ENCODE peak calls at places on chromosome 13, in nine cellular contexts. E is CD4-positive, alpha-beta T cell; C is upper lobe of right lung; R is fibroblast of lung; Z is left lung; K is breast epithelium; Q is kidney epithelial cell; N is AG04450; J is uterus. I is an unnamed sample. For H3K27me3, the result is how much of the 10 kb centered on the place peaks cover.

GRCh38 chr13:29956771-29957170 is 106.4 kb upstream of the UBL3 start:
- DNase-seq in C (no peak), Q (no peak), E (no peak), K (no peak), Z (no peak), J (no peak), N (no peak), R (no peak), I (no peak)

GRCh38 chr13:114049026-114049425 is 75.2 kb upstream of the C13orf46 start:
- DNase-seq in R (no peak), E (no peak), J (no peak), N (no peak), K (no peak), C (no peak), Z (peak), Q (no peak), I (no peak)

GRCh38 chr13:111339366-111340143 is 19.1 kb downstream of the TEX29 start:
- DNase-seq in J (no peak), E (no peak), N (no peak), C (no peak), Z (no peak), K (no peak), R (no peak), Q (no peak), I (no peak)

GRCh38 chr13:19152403-19152802 is 29.2 kb downstream of the TUBA3C start:
- DNase-seq in E (no peak), R (no peak), J (no peak), N (no peak), K (no peak), C (no peak), Z (no peak), Q (no peak), I (no peak)

GRCh38 chr13:113123226-113124150 is 889 bp downstream of the F10 start:
- DNase-seq in J (no peak), E (no peak), K (no peak), Z (no peak), C (no peak), R (no peak), Q (no peak), N (no peak), I (no peak)

GRCh38 chr13:27921961-27922910 is 2.4 kb downstream of the PDX1 start:
- DNase-seq in K (no peak), R (no peak), Z (no peak), Q (no peak), E (no peak), N (no peak), C (no peak), J (no peak), I (no peak)

GRCh38 chr13:44212633-44213387 is 160.8 kb upstream of the SERP2 start:
- DNase-seq in Q (no peak), Z (no peak), J (peak), R (peak), C (no peak), N (peak), K (no peak), E (no peak), I (no peak)

GRCh38 chr13:101305981-101306411 is 110.3 kb downstream of the NALCN start:
- DNase-seq in R (no peak), E (no peak), J (no peak), C (no peak), K (no peak), Z (peak), Q (no peak), N (no peak), I (no peak)

GRCh38 chr13:43329702-43330101 is 306.3 kb downstream of the DNAJC15 start:
- DNase-seq in C (no peak), J (no peak), N (no peak), R (no peak), Z (no peak), E (no peak), K (no peak), Q (no peak), I (no peak)

GRCh38 chr13:48333976-48334375 is 30.4 kb downstream of the RB1 start:
- DNase-seq in Z (no peak), C (no peak), Q (peak), J (no peak), K (no peak), E (no peak), N (no peak), R (no peak), I (no peak)

GRCh38 chr13:80972857-80973478 is 632.0 kb upstream of the SPRY2 start:
- DNase-seq in N (no peak), Q (no peak), C (no peak), R (no peak), J (no peak), K (no peak), E (no peak), Z (no peak), I (no peak)

GRCh38 chr13:70856706-70857105 is 748.5 kb upstream of the KLHL1 start:
- DNase-seq in J (no peak), R (no peak), C (no peak), N (no peak), E (no peak), Q (no peak), K (no peak), Z (no peak), I (no peak)

GRCh38 chr13:32796754-32797153 is 210.5 kb downstream of the PDS5B start:
- DNase-seq in R (no peak), Q (no peak), E (no peak), K (no peak), C (no peak), Z (no peak), N (no peak), J (no peak), I (no peak)

GRCh38 chr13:103852036-103852435 is 785.8 kb upstream of the SLC10A2 start:
- DNase-seq in C (no peak), E (no peak), J (no peak), Z (no peak), Q (no peak), K (no peak), R (peak), N (no peak), I (no peak)

GRCh38 chr13:104024416-104025170 is 958.4 kb upstream of the SLC10A2 start:
- DNase-seq in C (no peak), Q (no peak), E (no peak), K (no peak), Z (no peak), J (no peak), R (peak), N (no peak), I (no peak)

GRCh38 chr13:77580748-77581147 is 45.2 kb downstream of the SCEL start:
- DNase-seq in Q (no peak), R (no peak), Z (no peak), J (no peak), K (no peak), C (no peak), N (no peak), E (no peak), I (peak)

GRCh38 chr13:50574731-50575130 is 268.8 kb downstream of the DLEU7 start:
- DNase-seq in Z (no peak), E (no peak), N (no peak), K (no peak), C (no peak), Q (no peak), R (no peak), J (no peak), I (no peak)

GRCh38 chr13:99686157-99686572 is 184.9 kb downstream of the TM9SF2 start:
- DNase-seq in K (no peak), E (no peak), J (no peak), Z (no peak), C (no peak), Q (no peak), N (no peak), R (no peak), I (peak)

GRCh38 chr13:91136806-91137205 is 210.7 kb upstream of the MIR17HG start:
- DNase-seq in E (no peak), N (no peak), J (no peak), C (no peak), K (no peak), R (peak), Q (no peak), Z (no peak), I (no peak)

GRCh38 chr13:28817204-28817603 is 2.9 kb upstream of the MTUS2 start:
- DNase-seq in Z (no peak), K (no peak), J (no peak), Q (no peak), C (no peak), E (no peak), N (no peak), R (no peak), I (no peak)

GRCh38 chr13:112746044-112746443 is 56.2 kb downstream of the ATP11A start:
- DNase-seq in J (no peak), Q (no peak), E (no peak), Z (no peak), K (no peak), N (no peak), C (peak), R (no peak), I (no peak)

GRCh38 chr13:113186061-113186900 is 22.2 kb downstream of the PCID2 start:
- DNase-seq in E (no peak), R (no peak), K (no peak), Q (no peak), J (no peak), N (no peak), C (no peak), Z (no peak), I (peak)

GRCh38 chr13:94415484-94415883 is 64.0 kb downstream of the DCT start:
- DNase-seq in C (no peak), Z (no peak), R (no peak), N (no peak), E (no peak), Q (no peak), K (no peak), J (no peak), I (peak)

GRCh38 chr13:108769213-108770070 is 140.0 kb downstream of the MYO16 start:
- DNase-seq in J (no peak), C (no peak), E (no peak), R (no peak), K (no peak), Z (no peak), N (no peak), Q (peak), I (no peak)

GRCh38 chr13:98189841-98190505 is 12.9 kb upstream of the RNF113B start:
- DNase-seq in Q (no peak), N (no peak), K (no peak), E (no peak), Z (no peak), C (no peak), R (no peak), J (no peak), I (peak)

GRCh38 chr13:32911506-32911905 is 104.7 kb upstream of the KL start:
- DNase-seq in R (peak), J (no peak), Z (no peak), C (no peak), E (no peak), K (no peak), Q (peak), N (no peak), I (peak)

GRCh38 chr13:28531195-28531955 is 36.4 kb upstream of the FLT1 start:
- DNase-seq in J (no peak), Z (no peak), C (peak), N (no peak), Q (no peak), R (peak), K (no peak), E (no peak), I (peak)

GRCh38 chr13:89490661-89491060 is 1819.5 kb downstream of the SLITRK5 start:
- DNase-seq in K (no peak), J (no peak), Q (no peak), Z (no peak), C (no peak), R (peak), N (no peak), E (no peak), I (no peak)

GRCh38 chr13:76934671-76935070 is 13.6 kb upstream of the ACOD1 start:
- DNase-seq in C (no peak), Q (no peak), K (no peak), Z (no peak), N (no peak), R (peak), J (no peak), E (no peak), I (no peak)

GRCh38 chr13:97432232-97432916 is 1.6 kb upstream of the RAP2A start:
- DNase-seq in Q (no peak), R (no peak), J (no peak), C (no peak), N (no peak), K (no peak), Z (no peak), E (no peak), I (no peak)

GRCh38 chr13:41060723-41061074 is 610 bp upstream of the WBP4 start:
- DNase-seq in K (peak), Q (no peak), R (no peak), C (peak), Z (peak), E (peak), N (no peak), J (peak), I (peak)

GRCh38 chr13:43495732-43496131 is 291.0 kb downstream of the ENOX1 start:
- DNase-seq in E (no peak), Z (no peak), J (no peak), Q (no peak), K (no peak), R (peak), C (no peak), N (no peak), I (no peak)

GRCh38 chr13:99944606-99945005 is 27.0 kb downstream of the ZIC5 start:
- DNase-seq in R (no peak), J (no peak), N (no peak), C (no peak), E (no peak), Q (no peak), K (no peak), Z (no peak), I (no peak)

GRCh38 chr13:112065521-112065866 is 1.5 kb upstream of the SOX1 start:
- DNase-seq in K (no peak), R (no peak), Q (no peak), C (no peak), J (no peak), N (no peak), E (no peak), Z (no peak), I (no peak)

GRCh38 chr13:109331898-109332297 is 454.5 kb downstream of the IRS2 start:
- DNase-seq in C (no peak), J (no peak), R (peak), Z (no peak), E (no peak), K (no peak), Q (peak), N (no peak), I (peak)

GRCh38 chr13:26053418-26053980 is 1.7 kb upstream of the SHISA2 start:
- DNase-seq in N (no peak), E (no peak), Q (no peak), R (no peak), C (no peak), J (no peak), K (no peak), Z (no peak), I (no peak)
- H3K27me3 ChIP-seq in N (under half), E (under half), Q (under half), R (under half), C (under half), J (under half), K (under half), Z (half or more), I (under half)

GRCh38 chr13:93193682-93194081 is 32.9 kb upstream of the GPC6 start:
- DNase-seq in Q (no peak), J (no peak), Z (no peak), E (no peak), R (no peak), C (no peak), K (no peak), N (no peak), I (no peak)

DNA sequence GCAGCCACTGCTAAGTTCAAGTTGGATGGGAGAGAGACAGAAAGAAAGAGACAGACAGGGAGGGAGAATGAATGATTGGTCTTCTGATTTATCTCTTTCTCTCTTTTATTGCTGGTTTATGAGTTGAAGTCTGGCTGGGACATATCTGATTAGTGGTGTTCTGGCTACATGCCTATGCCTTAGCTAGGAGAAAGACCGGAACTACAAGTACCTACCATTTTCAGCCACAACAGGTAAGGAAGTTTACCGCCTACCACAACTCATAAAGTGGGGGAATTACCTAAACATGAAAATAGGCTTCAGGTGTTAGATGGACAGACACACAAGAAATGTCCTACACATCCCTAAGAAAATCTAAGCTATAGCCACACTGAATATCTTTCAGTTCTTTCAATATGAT is 36.6 kb upstream of the GPC6 start:
- DNase-seq in K (no peak), E (no peak), N (no peak), R (no peak), Z (no peak), C (no peak), Q (no peak), J (no peak), I (no peak)
- H3K27me3 ChIP-seq in K (under half), E (under half), N (under half), R (under half), Z (under half), C (under half), Q (under half), J (under half), I (under half)

DNA sequence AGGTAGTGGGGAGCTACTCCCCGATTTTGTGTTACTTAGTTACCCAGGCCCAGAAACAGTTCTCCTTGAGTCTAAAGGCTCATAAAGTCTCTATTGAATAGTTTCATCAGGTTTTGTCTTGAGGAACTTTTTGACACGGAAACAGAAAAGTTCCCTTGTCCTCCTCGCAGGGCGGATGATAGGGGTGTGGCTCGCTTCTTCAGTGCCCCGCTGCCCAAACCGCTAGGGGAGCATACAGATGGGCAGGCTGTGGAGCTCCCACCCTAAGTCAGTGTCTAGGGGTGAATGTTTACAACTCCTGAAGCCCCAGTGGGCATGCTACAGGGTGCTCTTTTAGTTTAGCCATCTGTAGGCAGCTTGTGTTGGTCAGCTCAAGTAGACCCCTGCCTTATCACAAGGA is 33.5 kb upstream of the SGCG start:
- DNase-seq in N (no peak), J (no peak), R (no peak), E (no peak), Q (no peak), K (no peak), C (no peak), Z (no peak), I (no peak)
- H3K27me3 ChIP-seq in N (under half), J (under half), R (under half), E (under half), Q (under half), K (under half), C (under half), Z (under half), I (under half)

GRCh38 chr13:73772449-73773186 is 361.6 kb downstream of the KLF12 start:
- DNase-seq in R (no peak), E (no peak), Q (no peak), N (no peak), K (no peak), Z (no peak), C (no peak), J (no peak), I (no peak)
- H3K27me3 ChIP-seq in R (under half), E (under half), Q (under half), N (under half), K (under half), Z (under half), C (under half), J (under half), I (under half)